ENCODE peak calls at places on chromosomes 7 and 10, in seven cellular contexts. J, P, O, V, H, G and Q are unnamed samples.
A peak's percentile ranks its signal among the peaks of the same experiment; 100 is the strongest.

GRCh38 chr10:69766161-69766910 is 35.4 kb upstream of the COL13A1 start:
- DNase-seq in J (no peak), P (no peak), O (peak; percentile 25), V (no peak), H (no peak), G (no peak), Q (no peak)

GRCh38 chr7:3955751-3956696 is 655.0 kb downstream of the SDK1 start:
- DNase-seq in J (no peak), P (no peak), O (no peak), V (no peak), H (no peak), G (no peak), Q (no peak)

GRCh38 chr7:158824028-158824427 is 5.3 kb downstream of the ESYT2 start:
- DNase-seq in J (no peak), P (peak; percentile 60), O (no peak), V (no peak), H (no peak), G (no peak), Q (peak; percentile 84)

GRCh38 chr7:102111758-102112119 is 174.9 kb upstream of the SH2B2 start:
- DNase-seq in J (peak; percentile 47), P (no peak), O (no peak), V (no peak), H (no peak), G (no peak), Q (no peak)

GRCh38 chr7:108167460-108167859 is 37.3 kb upstream of the LAMB4 start:
- DNase-seq in J (no peak), P (no peak), O (no peak), V (no peak), H (no peak), G (no peak), Q (no peak)

GRCh38 chr7:100949931-100950443 is 653 bp downstream of the MUC3A start:
- DNase-seq in J (no peak), P (no peak), O (no peak), V (no peak), H (no peak), G (no peak), Q (no peak)

GRCh38 chr7:72170489-72170888 is 241.6 kb downstream of the CALN1 start:
- DNase-seq in J (no peak), P (no peak), O (no peak), V (no peak), H (no peak), G (no peak), Q (no peak)

GRCh38 chr10:42637648-42638052 is 720 bp downstream of the ZNF33B start:
- DNase-seq in J (no peak), P (no peak), O (no peak), V (no peak), H (no peak), G (no peak), Q (no peak)

GRCh38 chr7:130009848-130010688 is 41.1 kb downstream of the ZC3HC1 start:
- DNase-seq in J (no peak), P (no peak), O (no peak), V (no peak), H (no peak), G (no peak), Q (no peak)

GRCh38 chr7:137741443-137741842 is 105.3 kb downstream of the DGKI start:
- DNase-seq in J (no peak), P (no peak), O (no peak), V (no peak), H (no peak), G (no peak), Q (no peak)

GRCh38 chr10:71713135-71714040 is 6.2 kb downstream of the C10orf105 start:
- DNase-seq in J (peak; percentile 94), P (no peak), O (peak; percentile 85), V (peak; percentile 79), H (peak; percentile 86), G (peak; percentile 74), Q (no peak)

GRCh38 chr10:31741473-31741872 is 187.2 kb downstream of the ARHGAP12 start:
- DNase-seq in J (no peak), P (no peak), O (no peak), V (no peak), H (no peak), G (no peak), Q (no peak)

GRCh38 chr10:63286754-63287264 is 153.7 kb downstream of the NRBF2 start:
- DNase-seq in J (no peak), P (no peak), O (no peak), V (no peak), H (no peak), G (no peak), Q (no peak)

GRCh38 chr10:63283093-63283492 is 150.0 kb downstream of the NRBF2 start:
- DNase-seq in J (no peak), P (no peak), O (no peak), V (no peak), H (no peak), G (no peak), Q (no peak)

GRCh38 chr10:63281967-63282366 is 148.8 kb downstream of the NRBF2 start:
- DNase-seq in J (no peak), P (no peak), O (no peak), V (no peak), H (no peak), G (no peak), Q (no peak)

GRCh38 chr10:63280386-63280785 is 147.3 kb downstream of the NRBF2 start:
- DNase-seq in J (no peak), P (no peak), O (no peak), V (no peak), H (no peak), G (no peak), Q (no peak)

DNA sequence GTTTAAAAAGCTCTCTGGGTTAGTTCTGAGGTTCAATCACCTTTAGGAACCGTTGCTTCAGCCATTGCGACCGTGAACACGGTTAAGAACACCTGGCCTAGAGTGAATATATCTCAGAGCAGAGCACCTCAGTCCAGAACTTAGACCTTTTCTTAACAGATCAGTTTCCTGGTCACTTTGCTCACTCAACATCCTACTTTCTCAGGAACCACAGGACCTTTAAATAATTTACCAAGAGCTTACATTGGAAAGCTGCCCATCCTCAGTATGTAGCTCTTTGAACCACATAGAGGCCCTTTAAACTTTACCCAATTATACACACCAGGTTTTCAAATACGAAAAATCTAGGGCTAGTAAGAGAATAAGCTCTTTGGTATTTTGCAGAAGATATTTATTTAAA is 153.2 kb downstream of the NRBF2 start:
- DNase-seq in J (no peak), P (no peak), O (no peak), V (no peak), H (no peak), G (no peak), Q (no peak)
- H3K27ac ChIP-seq in J (no peak overlapping the region), P (no peak overlapping the region), O (no peak overlapping the region), V (no peak overlapping the region), H (no peak overlapping the region), G (no peak overlapping the region), Q (no peak overlapping the region)

GRCh38 chr10:58576736-58577366 is 64.2 kb downstream of the BICC1 start:
- DNase-seq in J (no peak), P (no peak), O (no peak), V (no peak), H (no peak), G (no peak), Q (no peak)

GRCh38 chr10:58570307-58570723 is 57.6 kb downstream of the BICC1 start:
- DNase-seq in J (no peak), P (no peak), O (no peak), V (no peak), H (no peak), G (no peak), Q (no peak)

GRCh38 chr10:58570979-58571378 is 58.3 kb downstream of the BICC1 start:
- DNase-seq in J (no peak), P (no peak), O (no peak), V (no peak), H (no peak), G (no peak), Q (no peak)

GRCh38 chr10:58573970-58574538 is 61.4 kb downstream of the BICC1 start:
- DNase-seq in J (no peak), P (no peak), O (no peak), V (no peak), H (no peak), G (no peak), Q (no peak)

DNA sequence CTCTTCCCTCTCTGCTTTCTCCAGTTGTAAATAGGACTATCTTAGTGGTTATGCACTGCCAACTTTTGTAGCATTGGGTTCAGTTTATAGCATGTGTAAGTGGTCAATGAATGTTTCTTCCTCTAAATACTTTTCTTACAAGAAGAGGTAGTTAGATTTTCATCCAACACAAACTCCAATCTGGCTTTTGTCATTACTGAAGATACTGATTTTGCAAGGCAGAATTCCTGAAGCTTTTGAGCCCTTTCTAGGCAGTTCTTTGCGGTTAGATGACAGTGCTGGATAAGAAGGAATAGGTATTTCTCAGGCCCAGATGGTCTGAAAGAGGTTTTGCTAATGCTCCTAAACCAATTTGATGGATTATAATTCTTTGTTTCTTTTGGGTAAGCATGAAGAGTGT is 60.5 kb downstream of the BICC1 start:
- DNase-seq in J (no peak), P (no peak), O (no peak), V (no peak), H (no peak), G (no peak), Q (no peak)
- H3K4me1 ChIP-seq in J (no peaks in the 10 kb centered on the region), P (no peaks in the 10 kb centered on the region), O (no peaks in the 10 kb centered on the region), V (peaks cover 1% of the 10 kb centered on the region), H (peaks cover 5% of the 10 kb centered on the region), G (peaks cover 23% of the 10 kb centered on the region), Q (no peaks in the 10 kb centered on the region)

DNA sequence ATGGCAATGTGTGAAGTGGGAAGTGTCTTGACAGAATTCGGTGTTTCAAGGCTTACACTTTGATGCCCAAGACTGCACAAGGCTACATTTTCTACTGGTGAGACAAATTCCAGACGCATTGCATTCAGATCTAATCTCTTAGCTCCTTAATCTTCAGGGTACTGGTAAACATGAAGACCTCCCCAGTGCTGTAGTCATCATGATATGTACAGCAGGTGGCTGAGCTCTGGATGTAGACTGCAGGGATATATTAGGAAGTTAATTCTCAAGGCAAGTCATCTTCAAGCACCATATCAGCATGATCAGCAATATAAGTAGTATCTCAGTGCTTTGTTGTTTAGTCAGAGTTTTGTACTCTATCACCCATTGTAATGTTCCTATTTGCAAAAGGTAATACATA is 61.8 kb downstream of the IKZF1 start:
- DNase-seq in J (no peak), P (no peak), O (no peak), V (no peak), H (no peak), G (no peak), Q (no peak)
- H3K36me3 ChIP-seq in J (no peaks in the 10 kb centered on the region), P (peaks cover 13% of the 10 kb centered on the region), O (no peaks in the 10 kb centered on the region), V (peaks cover under 1% of the 10 kb centered on the region), H (no peaks in the 10 kb centered on the region), G (no peaks in the 10 kb centered on the region), Q (peaks cover 52% of the 10 kb centered on the region)

DNA sequence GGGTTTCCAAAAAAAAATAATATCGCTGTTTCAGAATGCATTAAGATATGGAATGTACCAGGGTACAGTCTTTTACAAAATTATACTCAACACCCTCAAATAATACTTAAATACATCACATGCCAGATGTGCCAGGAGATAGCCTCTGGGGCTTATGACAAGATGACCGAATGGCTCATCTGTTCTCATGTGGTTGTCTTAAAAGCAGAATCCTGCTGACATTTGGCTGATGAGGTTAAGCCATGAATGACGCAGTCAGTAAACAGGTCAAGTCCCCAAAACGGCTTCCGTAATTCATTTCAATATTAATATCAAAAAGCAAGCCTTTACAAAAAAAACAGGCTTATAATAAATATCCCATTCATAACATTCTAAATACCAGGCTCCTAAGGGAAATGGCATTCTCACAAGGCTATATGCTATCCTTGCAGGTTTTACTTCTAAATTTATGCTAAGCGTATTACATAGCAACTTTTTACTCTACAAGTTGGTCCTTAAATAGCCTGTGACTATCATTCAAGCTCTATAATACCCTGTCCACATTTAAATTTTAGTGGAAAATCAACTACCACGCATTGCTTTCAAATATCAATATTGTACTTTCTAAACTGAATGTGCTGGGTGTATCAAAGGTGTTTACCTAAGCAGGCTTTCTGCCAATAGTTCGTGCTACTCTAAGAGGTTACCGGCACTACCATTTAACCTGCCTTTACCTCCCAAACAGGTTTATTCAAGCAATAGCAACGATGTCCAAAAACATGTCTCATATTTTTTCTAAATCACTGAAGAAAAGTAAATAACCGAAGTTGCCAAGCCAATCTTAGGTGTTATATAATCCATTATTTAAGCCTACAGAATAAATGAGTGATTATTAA is 15.6 kb downstream of the SMURF1 start:
- DNase-seq in J (no peak), P (no peak), O (no peak), V (no peak), H (no peak), G (no peak), Q (no peak)
- H3K27ac ChIP-seq in J (peak overlapping the region; percentile 22), P (no peak overlapping the region), O (no peak overlapping the region), V (no peak overlapping the region), H (peak overlapping the region; percentile 87), G (peak overlapping the region; percentile 75), Q (no peak overlapping the region)